ENCODE peak calls at places on chromosomes 13 and 19, in five cellular contexts. R is upper lobe of right lung, O is ascending aorta, D is kidney, G is GM12878. A is an unnamed sample.

GRCh38 chr19:53511933-53512374 is 26.0 kb upstream of the ZNF331 start:
- DNase-seq in R (peak), O (peak), D (peak), G (no peak), A (no peak)

GRCh38 chr13:43251967-43252366 is 228.6 kb downstream of the DNAJC15 start:
- DNase-seq in R (no peak), O (no peak), D (no peak), G (no peak), A (no peak)

GRCh38 chr19:18340990-18341868 is 831 bp downstream of the PGPEP1 start:
- DNase-seq in R (peak), O (peak), D (peak), G (no peak), A (no peak)

GRCh38 chr13:111664696-111665095 is 344.3 kb downstream of the TEX29 start:
- DNase-seq in R (no peak), O (no peak), D (no peak), G (no peak), A (no peak)

GRCh38 chr13:98541701-98542203 is 35.2 kb downstream of the STK24 start:
- DNase-seq in R (no peak), O (no peak), D (no peak), G (no peak), A (no peak)

GRCh38 chr19:16849168-16849567 is 20.0 kb downstream of the SIN3B start:
- DNase-seq in R (no peak), O (no peak), D (no peak), G (no peak), A (no peak)

GRCh38 chr13:73189365-73189764 is 130.6 kb downstream of the KLF5 start:
- DNase-seq in R (no peak), O (no peak), D (no peak), G (no peak), A (no peak)

GRCh38 chr13:98301721-98302120 is 124.7 kb upstream of the RNF113B start:
- DNase-seq in R (no peak), O (no peak), D (no peak), G (no peak), A (no peak)

GRCh38 chr13:33349996-33350826 is 64.7 kb upstream of the STARD13 start:
- DNase-seq in R (peak), O (peak), D (peak), G (no peak), A (no peak)

GRCh38 chr19:17136026-17136425 is 60.4 kb downstream of the MYO9B start:
- DNase-seq in R (no peak), O (no peak), D (no peak), G (no peak), A (no peak)

GRCh38 chr13:90105276-90105675 is 1242.2 kb upstream of the MIR17HG start:
- DNase-seq in R (no peak), O (no peak), D (no peak), G (no peak), A (no peak)

GRCh38 chr19:10431943-10432735 is 11.8 kb downstream of the PDE4A start:
- DNase-seq in R (peak), O (peak), D (peak), G (no peak), A (no peak)

GRCh38 chr19:36023432-36023831 is 9.2 kb downstream of the CLIP3 start:
- DNase-seq in R (no peak), O (no peak), D (no peak), G (no peak), A (no peak)

GRCh38 chr13:33262554-33262953 is 23.0 kb downstream of the STARD13 start:
- DNase-seq in R (no peak), O (no peak), D (no peak), G (no peak), A (no peak)

GRCh38 chr19:45913874-45914830 is at the start of gene NANOS2:
- DNase-seq in R (no peak), O (no peak), D (no peak), G (no peak), A (no peak)

GRCh38 chr13:83221256-83221655 is 661.0 kb downstream of the SLITRK1 start:
- DNase-seq in R (no peak), O (no peak), D (no peak), G (no peak), A (no peak)

GRCh38 chr13:24274452-24274971 is 34.9 kb upstream of the C1QTNF9 start:
- DNase-seq in R (peak), O (no peak), D (no peak), G (peak), A (peak)

GRCh38 chr19:39193785-39194184 is 3.0 kb upstream of the NCCRP1 start:
- DNase-seq in R (no peak), O (no peak), D (no peak), G (no peak), A (no peak)

GRCh38 chr19:6423499-6424189 is 967 bp downstream of the KHSRP start:
- DNase-seq in R (no peak), O (peak), D (no peak), G (no peak), A (no peak)

GRCh38 chr19:4077800-4078683 is 11.3 kb upstream of the ZBTB7A start:
- DNase-seq in R (peak), O (no peak), D (peak), G (no peak), A (no peak)

GRCh38 chr19:955803-956746 is 28.1 kb upstream of the WDR18 start:
- DNase-seq in R (no peak), O (no peak), D (peak), G (no peak), A (no peak)

GRCh38 chr13:110356362-110356761 is 49.3 kb downstream of the COL4A2 start:
- DNase-seq in R (no peak), O (peak), D (no peak), G (no peak), A (no peak)

GRCh38 chr19:44212865-44213346 is 574 bp downstream of the ZNF227 start:
- DNase-seq in R (no peak), O (no peak), D (no peak), G (no peak), A (no peak)

GRCh38 chr13:50543767-50544166 is 299.7 kb downstream of the DLEU7 start:
- DNase-seq in R (no peak), O (no peak), D (no peak), G (no peak), A (no peak)

GRCh38 chr13:39941236-39941635 is 285.8 kb downstream of the COG6 start:
- DNase-seq in R (no peak), O (no peak), D (no peak), G (no peak), A (no peak)

GRCh38 chr19:19530889-19531288 is 2.2 kb downstream of the YJEFN3 start:
- DNase-seq in R (no peak), O (no peak), D (no peak), G (no peak), A (no peak)

GRCh38 chr13:98585398-98585754 is 8.5 kb upstream of the STK24 start:
- DNase-seq in R (no peak), O (no peak), D (no peak), G (no peak), A (no peak)

GRCh38 chr13:105991622-105992254 is 543.7 kb downstream of the EFNB2 start:
- DNase-seq in R (no peak), O (no peak), D (no peak), G (no peak), A (no peak)

GRCh38 chr19:15331419-15332310 is 674 bp downstream of the BRD4 start:
- DNase-seq in R (peak), O (no peak), D (peak), G (no peak), A (no peak)

GRCh38 chr19:43532571-43532961 is 422 bp upstream of the ZNF575 start:
- DNase-seq in R (peak), O (peak), D (peak), G (no peak), A (no peak)

GRCh38 chr19:49472936-49473335 is 1.1 kb upstream of the FLT3LG start:
- DNase-seq in R (no peak), O (no peak), D (no peak), G (no peak), A (no peak)

GRCh38 chr13:28637714-28638355 is 21.1 kb upstream of the POMP start:
- DNase-seq in R (no peak), O (no peak), D (no peak), G (peak), A (no peak)

GRCh38 chr19:45100797-45101196 is 7.8 kb downstream of the PPP1R37 start:
- DNase-seq in R (no peak), O (no peak), D (no peak), G (no peak), A (no peak)

GRCh38 chr19:39655613-39656012 is at the start of gene LGALS16:
- DNase-seq in R (no peak), O (no peak), D (no peak), G (no peak), A (no peak)

GRCh38 chr13:113452942-113453901 is at the start of gene ADPRHL1:
- DNase-seq in R (peak), O (peak), D (peak), G (no peak), A (no peak)

GRCh38 chr19:38394488-38394887 is 6.0 kb downstream of the SPRED3 start:
- DNase-seq in R (no peak), O (no peak), D (no peak), G (no peak), A (no peak)

GRCh38 chr13:28171266-28171665 is 32.9 kb downstream of the PAN3 start:
- DNase-seq in R (no peak), O (no peak), D (no peak), G (no peak), A (no peak)

GRCh38 chr13:44305216-44305615 is 68.4 kb upstream of the SERP2 start:
- DNase-seq in R (no peak), O (no peak), D (no peak), G (no peak), A (no peak)

GRCh38 chr13:44302948-44303575 is 70.6 kb upstream of the SERP2 start:
- DNase-seq in R (no peak), O (peak), D (no peak), G (no peak), A (no peak)

GRCh38 chr13:44305845-44306244 is 67.8 kb upstream of the SERP2 start:
- DNase-seq in R (no peak), O (peak), D (no peak), G (no peak), A (no peak)

GRCh38 chr13:44303681-44304432 is 69.8 kb upstream of the SERP2 start:
- DNase-seq in R (no peak), O (peak), D (peak), G (no peak), A (no peak)

GRCh38 chr13:44304433-44304725 is 69.2 kb upstream of the SERP2 start:
- DNase-seq in R (no peak), O (no peak), D (no peak), G (no peak), A (no peak)
- H3K4me3 ChIP-seq in R (no peak), O (no peak), D (no peak), G (no peak), A (no peak)

GRCh38 chr19:5122671-5123409 is 153.9 kb downstream of the KDM4B start:
- DNase-seq in R (no peak), O (no peak), D (no peak), G (no peak), A (no peak)
- TF ChIP-seq CTCF in R (no peak), O (no peak), D (no peak), G (no peak), A (no peak)

GRCh38 chr19:55580628-55581144 is at the start of gene ZNF579:
- DNase-seq in R (peak), O (peak), D (peak), G (peak), A (peak)

GRCh38 chr19:55578031-55578760 is 2.5 kb downstream of the ZNF579 start:
- DNase-seq in R (no peak), O (no peak), D (peak), G (no peak), A (no peak)

GRCh38 chr19:55581145-55581827 is 638 bp upstream of the ZNF579 start:
- DNase-seq in R (no peak), O (no peak), D (no peak), G (no peak), A (no peak)

GRCh38 chr19:55579766-55580621 is 654 bp downstream of the ZNF579 start:
- DNase-seq in R (no peak), O (no peak), D (no peak), G (no peak), A (no peak)

DNA sequence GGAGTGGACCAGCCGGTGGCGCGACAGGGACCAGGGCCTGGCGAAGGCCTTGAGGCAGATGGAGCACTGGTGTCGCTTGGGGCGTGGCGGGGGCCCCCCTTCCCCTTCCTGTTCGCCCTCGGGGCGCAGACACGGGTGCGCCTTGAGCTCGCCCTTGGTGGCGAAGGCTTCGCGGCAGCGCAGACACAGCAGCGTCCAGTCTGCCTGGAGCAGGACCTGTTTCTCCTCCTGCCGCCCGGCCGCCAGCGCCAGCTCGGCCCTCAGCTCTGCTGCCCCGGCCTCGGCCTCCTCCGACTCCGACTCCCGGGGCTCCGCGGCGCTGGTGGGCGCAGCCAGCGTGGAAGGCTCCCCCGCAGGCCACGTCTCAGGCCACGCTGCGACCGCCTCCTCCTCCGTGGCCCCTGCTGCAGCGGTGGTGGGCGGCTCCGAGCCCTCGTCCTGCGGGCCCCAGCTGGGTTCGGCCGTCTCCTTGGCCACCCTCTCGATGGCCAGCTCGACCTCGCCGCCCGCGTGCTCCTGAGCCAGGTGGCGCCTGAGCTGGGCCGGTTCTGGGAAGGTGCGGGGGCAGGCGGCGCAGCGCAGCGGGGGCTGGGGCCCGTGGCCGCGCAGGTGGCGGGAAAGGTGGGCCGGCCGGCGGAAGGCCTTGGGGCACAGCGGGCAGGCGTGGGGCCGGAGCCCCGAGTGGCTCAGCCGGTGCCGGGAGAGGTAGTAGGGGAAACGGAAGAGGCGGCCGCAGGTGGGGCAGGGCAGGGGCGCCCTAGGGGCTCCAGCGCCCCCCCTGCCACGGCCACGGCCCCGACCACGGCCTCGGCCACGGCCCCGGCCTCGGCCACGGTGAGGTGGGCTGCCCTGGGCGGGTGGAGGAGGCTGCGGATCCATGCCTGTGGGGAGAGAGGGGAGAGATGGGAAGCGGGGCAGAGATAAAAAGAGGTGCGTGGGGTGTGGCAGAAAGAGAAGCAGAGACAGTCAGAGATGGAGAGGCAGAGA is 1.6 kb downstream of the ZNF579 start:
- DNase-seq in R (no peak), O (no peak), D (peak), G (no peak), A (no peak)
- H3K4me3 ChIP-seq in R (peak), O (peak), D (peak), G (peak), A (no peak)

DNA sequence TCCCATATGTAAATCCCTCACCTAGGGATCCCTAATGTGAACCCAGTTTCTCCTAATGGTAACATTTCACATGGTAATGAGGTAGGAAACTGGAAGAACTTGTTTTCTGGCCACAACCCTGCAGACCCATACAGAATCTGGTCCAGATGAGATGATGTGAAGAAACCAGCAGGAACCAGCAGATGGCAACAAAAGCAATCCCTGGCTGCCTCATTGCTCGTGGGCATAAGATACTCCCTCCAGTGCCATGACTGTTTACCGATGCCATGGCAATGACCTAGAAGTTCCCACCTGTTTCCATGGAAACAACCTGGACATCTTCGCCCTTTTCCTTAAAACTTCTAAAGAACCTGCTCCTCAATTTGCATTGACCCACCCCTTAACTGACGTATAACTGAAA is 1.4 kb upstream of the CD209 start:
- DNase-seq in R (no peak), O (no peak), D (no peak), G (no peak), A (no peak)
- TF ChIP-seq CTCF in R (peak), O (no peak), D (peak), G (peak), A (no peak)